ENCODE peak calls at places on chromosomes 1 and 21, in eight cellular contexts. L, G, K, F, C, Y, A and D are unnamed samples.

GRCh38 chr1:210301254-210301955 is 27.3 kb upstream of the HHAT start:
- ATAC-seq in L (no peak), G (no peak), K (peak; percentile 20), F (no peak), C (no peak), Y (peak; percentile 59), A (no peak), D (no peak)

GRCh38 chr1:46508760-46509159 is 19.1 kb downstream of the DMBX1 start:
- ATAC-seq in L (no peak), G (no peak), K (no peak), F (peak; percentile 84), C (no peak), Y (no peak), A (no peak), D (peak; percentile 65)

GRCh38 chr1:206739411-206740076 is 31.0 kb upstream of the IL19 start:
- ATAC-seq in L (peak; percentile 21), G (peak; percentile 62), K (peak; percentile 19), F (peak; percentile 85), C (peak; percentile 17), Y (no peak), A (peak; percentile 74), D (peak; percentile 84)

GRCh38 chr1:92901699-92902405 is 59.4 kb downstream of the DIPK1A start:
- ATAC-seq in L (no peak), G (peak; percentile 82), K (no peak), F (no peak), C (no peak), Y (no peak), A (no peak), D (no peak)

GRCh38 chr1:222644649-222645005 is 26.7 kb downstream of the MIA3 start:
- ATAC-seq in L (peak; percentile 50), G (no peak), K (peak; percentile 2), F (peak; percentile 12), C (no peak), Y (peak; percentile 3), A (peak; percentile 5), D (peak; percentile 21)

GRCh38 chr1:119735217-119735616 is 23.5 kb downstream of the PHGDH start:
- ATAC-seq in L (no peak), G (no peak), K (peak; percentile 59), F (no peak), C (peak; percentile 53), Y (peak; percentile 70), A (no peak), D (no peak)

GRCh38 chr1:81920245-81920740 is 119.6 kb downstream of the ADGRL2 start:
- ATAC-seq in L (no peak), G (no peak), K (peak; percentile 87), F (no peak), C (peak; percentile 91), Y (peak; percentile 91), A (no peak), D (no peak)

GRCh38 chr21:16211339-16212303 is 481.8 kb downstream of the USP25 start:
- ATAC-seq in L (no peak), G (no peak), K (peak; percentile 76), F (no peak), C (peak; percentile 51), Y (peak; percentile 60), A (no peak), D (no peak)

GRCh38 chr1:109802136-109802900 is 38.6 kb upstream of the EPS8L3 start:
- ATAC-seq in L (no peak), G (peak; percentile 38), K (peak; percentile 48), F (peak; percentile 71), C (peak; percentile 49), Y (no peak), A (no peak), D (peak; percentile 81)